ENCODE peak calls at places on chromosomes 6 and 20, in five cellular contexts. O, X, R, I and Q are unnamed samples.

GRCh38 chr6:2127484-2127911 is 117.9 kb downstream of the GMDS start:
- DNase-seq in O (no peak), X (no peak), R (no peak), I (no peak), Q (no peak)

GRCh38 chr6:1612902-1613301 is 3.2 kb downstream of the FOXC1 start:
- DNase-seq in O (no peak), X (no peak), R (no peak), I (no peak), Q (peak; percentile 30)

GRCh38 chr6:121944361-121944760 is 455.1 kb upstream of the HSF2 start:
- DNase-seq in O (no peak), X (no peak), R (no peak), I (no peak), Q (no peak)

GRCh38 chr6:138307352-138307751 is 70.4 kb upstream of the SMIM28 start:
- DNase-seq in O (no peak), X (no peak), R (no peak), I (no peak), Q (peak; percentile 80)

GRCh38 chr6:84639396-84639795 is 125.0 kb downstream of the TBX18 start:
- DNase-seq in O (no peak), X (no peak), R (no peak), I (no peak), Q (peak; percentile 83)

GRCh38 chr6:99252421-99252820 is 97.1 kb downstream of the FAXC start:
- DNase-seq in O (no peak), X (no peak), R (no peak), I (no peak), Q (no peak)

GRCh38 chr6:107221519-107221918 is 106.2 kb upstream of the BEND3 start:
- DNase-seq in O (no peak), X (no peak), R (no peak), I (no peak), Q (no peak)

GRCh38 chr6:24358219-24358821 is 461 bp upstream of the DCDC2 start:
- DNase-seq in O (no peak), X (no peak), R (no peak), I (no peak), Q (no peak)

GRCh38 chr20:38747495-38748096 is 664 bp upstream of the ACTR5 start:
- DNase-seq in O (no peak), X (peak; percentile 68), R (no peak), I (no peak), Q (no peak)

GRCh38 chr6:163405412-163406309 is 8.9 kb upstream of the QKI start:
- DNase-seq in O (no peak), X (no peak), R (peak; percentile 25), I (no peak), Q (no peak)

GRCh38 chr6:25556516-25556915 is 95.5 kb upstream of the SCGN start:
- DNase-seq in O (peak; percentile 76), X (peak; percentile 78), R (peak; percentile 74), I (peak; percentile 38), Q (peak; percentile 95)

GRCh38 chr6:169589699-169590257 is 112.1 kb downstream of the WDR27 start:
- DNase-seq in O (no peak), X (no peak), R (peak; percentile 22), I (no peak), Q (no peak)

GRCh38 chr6:134065706-134066105 is 13.3 kb upstream of the SLC2A12 start:
- DNase-seq in O (peak; percentile 80), X (no peak), R (peak; percentile 33), I (no peak), Q (peak; percentile 28)

GRCh38 chr6:15779726-15780125 is 116.9 kb upstream of the DTNBP1 start:
- DNase-seq in O (peak; percentile 48), X (no peak), R (no peak), I (no peak), Q (no peak)

GRCh38 chr6:134005824-134006223 is 46.6 kb downstream of the SLC2A12 start:
- DNase-seq in O (no peak), X (no peak), R (no peak), I (no peak), Q (no peak)

GRCh38 chr6:3211681-3212080 is 15.8 kb downstream of the TUBB2B start:
- DNase-seq in O (peak; percentile 67), X (no peak), R (no peak), I (no peak), Q (no peak)

GRCh38 chr20:40803381-40803780 is 114.3 kb upstream of the MAFB start:
- DNase-seq in O (no peak), X (no peak), R (no peak), I (no peak), Q (no peak)

GRCh38 chr20:57656821-57657536 is 36.8 kb upstream of the ZBP1 start:
- DNase-seq in O (no peak), X (no peak), R (no peak), I (no peak), Q (no peak)

GRCh38 chr6:160911949-160912348 is 79.6 kb upstream of the MAP3K4 start:
- DNase-seq in O (no peak), X (no peak), R (no peak), I (no peak), Q (no peak)

GRCh38 chr6:109009761-109010612 is 84.7 kb downstream of the SESN1 start:
- DNase-seq in O (no peak), X (no peak), R (no peak), I (no peak), Q (no peak)

GRCh38 chr6:3351105-3351676 is 92.4 kb downstream of the PSMG4 start:
- DNase-seq in O (no peak), X (peak; percentile 80), R (no peak), I (no peak), Q (no peak)

GRCh38 chr6:142853244-142854180 is 91.5 kb downstream of the HIVEP2 start:
- DNase-seq in O (no peak), X (no peak), R (peak; percentile 63), I (no peak), Q (peak; percentile 67)

GRCh38 chr6:13573669-13574110 is 711 bp upstream of the SIRT5 start:
- DNase-seq in O (peak; percentile 75), X (peak; percentile 27), R (peak; percentile 56), I (no peak), Q (peak; percentile 50)

GRCh38 chr20:37298190-37298939 is 8.9 kb downstream of the MANBAL start:
- DNase-seq in O (no peak), X (no peak), R (peak; percentile 72), I (no peak), Q (no peak)

GRCh38 chr6:151422981-151423380 is 28.9 kb downstream of the RMND1 start:
- DNase-seq in O (no peak), X (no peak), R (no peak), I (no peak), Q (no peak)

GRCh38 chr6:161584051-161584450 is 310.2 kb upstream of the AGPAT4 start:
- DNase-seq in O (no peak), X (no peak), R (no peak), I (no peak), Q (no peak)

GRCh38 chr6:143183735-143184134 is 123.0 kb downstream of the AIG1 start:
- DNase-seq in O (no peak), X (no peak), R (no peak), I (no peak), Q (no peak)

GRCh38 chr6:90859056-90859455 is 272.2 kb upstream of the MAP3K7 start:
- DNase-seq in O (peak; percentile 19), X (no peak), R (no peak), I (no peak), Q (peak; percentile 97)

GRCh38 chr6:31401403-31401802 is 2.0 kb upstream of the MICA start:
- DNase-seq in O (peak; percentile 85), X (no peak), R (peak; percentile 89), I (no peak), Q (peak; percentile 20)

GRCh38 chr20:63753381-63753780 is 13.8 kb downstream of the SLC2A4RG start:
- DNase-seq in O (no peak), X (no peak), R (no peak), I (no peak), Q (no peak)

GRCh38 chr6:103798166-103798565 is 1061.6 kb downstream of the HACE1 start:
- DNase-seq in O (no peak), X (no peak), R (no peak), I (no peak), Q (no peak)

GRCh38 chr6:67567842-67568241 is 1067.2 kb upstream of the ADGRB3 start:
- DNase-seq in O (no peak), X (no peak), R (no peak), I (no peak), Q (no peak)

GRCh38 chr6:38259736-38260135 is 380.0 kb downstream of the BTBD9 start:
- DNase-seq in O (no peak), X (no peak), R (peak; percentile 68), I (no peak), Q (no peak)
- H2BK5ac ChIP-seq in O (no peak overlapping the region), X (no peak overlapping the region), R (no peak overlapping the region), I (no peak overlapping the region), Q (no peak overlapping the region)

DNA sequence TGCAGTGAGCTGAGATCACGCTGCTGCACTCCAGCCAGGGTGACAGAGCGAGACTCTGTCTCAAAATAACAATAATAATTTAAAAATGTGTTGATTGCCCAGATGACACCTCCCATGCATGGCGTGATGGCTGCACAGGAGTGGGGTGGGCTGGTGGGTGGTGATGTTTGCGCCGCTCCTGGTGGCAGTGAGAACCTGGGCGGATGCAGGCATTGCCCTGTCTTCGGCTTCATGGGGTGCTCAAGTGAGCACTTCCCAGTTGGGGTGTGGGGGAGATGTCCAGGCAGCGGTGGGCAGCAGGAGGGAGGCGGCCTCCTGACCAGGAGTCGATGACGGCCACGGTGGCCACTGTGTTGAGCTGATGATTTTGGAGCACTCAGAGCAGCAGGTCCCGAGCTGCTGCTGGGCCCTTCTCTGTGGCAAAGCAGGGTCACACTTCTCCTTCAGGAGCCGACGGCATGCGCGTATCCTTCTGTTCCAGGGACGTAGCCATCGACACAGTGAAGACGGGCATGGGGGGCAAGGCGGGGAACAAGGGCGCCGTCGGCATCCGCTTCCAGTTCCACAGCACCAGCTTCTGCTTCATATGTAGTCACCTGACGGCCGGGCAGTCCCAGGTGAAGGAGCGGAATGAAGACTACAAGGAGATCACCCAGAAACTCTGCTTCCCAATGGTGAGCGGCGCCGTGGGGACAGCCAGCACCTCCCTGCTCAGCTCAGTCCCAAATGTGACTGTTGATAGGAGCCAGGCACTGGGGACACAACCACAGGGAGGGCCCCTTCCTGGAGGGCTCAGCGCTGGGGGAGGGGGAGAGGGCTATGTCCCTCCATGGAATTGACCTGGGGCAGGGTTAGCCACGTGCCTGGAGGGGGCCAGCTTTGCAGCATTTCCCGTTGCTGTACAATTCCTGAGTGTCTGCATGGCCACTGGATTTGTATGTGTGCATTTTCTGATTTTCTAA is 89.7 kb downstream of the SYNJ2 start:
- DNase-seq in O (peak; percentile 5), X (no peak), R (no peak), I (no peak), Q (no peak)
- H2BK5ac ChIP-seq in O (no peak overlapping the region), X (peak overlapping the region; percentile 25), R (no peak overlapping the region), I (no peak overlapping the region), Q (no peak overlapping the region)

GRCh38 chr6:98039876-98040605 is 757.0 kb upstream of the MMS22L start:
- DNase-seq in O (peak; percentile 78), X (no peak), R (no peak), I (peak; percentile 63), Q (no peak)
- H2BK5ac ChIP-seq in O (no peak overlapping the region), X (no peak overlapping the region), R (no peak overlapping the region), I (peak overlapping the region; percentile 99), Q (no peak overlapping the region)

GRCh38 chr20:10709916-10710315 is 36.1 kb upstream of the JAG1 start:
- DNase-seq in O (no peak), X (no peak), R (no peak), I (no peak), Q (no peak)

GRCh38 chr20:10707070-10707469 is 33.3 kb upstream of the JAG1 start:
- DNase-seq in O (no peak), X (no peak), R (no peak), I (no peak), Q (no peak)

GRCh38 chr20:10707791-10708190 is 34.0 kb upstream of the JAG1 start:
- DNase-seq in O (no peak), X (no peak), R (no peak), I (no peak), Q (no peak)

GRCh38 chr20:10706460-10706811 is 32.6 kb upstream of the JAG1 start:
- DNase-seq in O (no peak), X (no peak), R (no peak), I (no peak), Q (no peak)

GRCh38 chr20:10708342-10709185 is 34.8 kb upstream of the JAG1 start:
- DNase-seq in O (no peak), X (peak; percentile 73), R (peak; percentile 66), I (no peak), Q (no peak)
- H2BK5ac ChIP-seq in O (no peak overlapping the region), X (no peak overlapping the region), R (peak overlapping the region; percentile 3), I (no peak overlapping the region), Q (no peak overlapping the region)